ENCODE peak calls at places on chromosomes 13 and 19, in five cellular contexts. One of them, this sample, is unnamed.

GRCh38 chr13:49791214-49791752 is 1.2 kb downstream of the KPNA3 start:
- DNase-seq in CD4-positive, CD25-positive, alpha-beta regulatory T cell: no peak
- DNase-seq in A172: peak
- DNase-seq in SW 1271: no peak
- DNase-seq in activated T-helper 1 cell treated with Interleukin-2 at 50 U/mL for 16 hours: no peak
- DNase-seq in this sample: no peak

GRCh38 chr13:46288570-46289259 is 77.0 kb downstream of the LRRC63 start:
- DNase-seq in CD4-positive, CD25-positive, alpha-beta regulatory T cell: no peak
- DNase-seq in A172: peak
- DNase-seq in SW 1271: peak
- DNase-seq in activated T-helper 1 cell treated with Interleukin-2 at 50 U/mL for 16 hours: no peak
- DNase-seq in this sample: no peak

GRCh38 chr13:111117289-111117688 is 2.2 kb downstream of the ARHGEF7 start:
- DNase-seq in CD4-positive, CD25-positive, alpha-beta regulatory T cell: no peak
- DNase-seq in A172: no peak
- DNase-seq in SW 1271: no peak
- DNase-seq in activated T-helper 1 cell treated with Interleukin-2 at 50 U/mL for 16 hours: no peak
- DNase-seq in this sample: no peak

GRCh38 chr13:65965496-65965895 is 1264.6 kb downstream of the PCDH9 start:
- DNase-seq in CD4-positive, CD25-positive, alpha-beta regulatory T cell: no peak
- DNase-seq in A172: no peak
- DNase-seq in SW 1271: no peak
- DNase-seq in activated T-helper 1 cell treated with Interleukin-2 at 50 U/mL for 16 hours: no peak
- DNase-seq in this sample: no peak

GRCh38 chr13:33110713-33111413 is 94.6 kb downstream of the KL start:
- DNase-seq in CD4-positive, CD25-positive, alpha-beta regulatory T cell: no peak
- DNase-seq in A172: no peak
- DNase-seq in SW 1271: no peak
- DNase-seq in activated T-helper 1 cell treated with Interleukin-2 at 50 U/mL for 16 hours: no peak
- DNase-seq in this sample: no peak

GRCh38 chr19:43797556-43797955 is 4.7 kb downstream of the LYPD5 start:
- DNase-seq in CD4-positive, CD25-positive, alpha-beta regulatory T cell: no peak
- DNase-seq in A172: no peak
- DNase-seq in SW 1271: no peak
- DNase-seq in activated T-helper 1 cell treated with Interleukin-2 at 50 U/mL for 16 hours: no peak
- DNase-seq in this sample: no peak

GRCh38 chr19:23305555-23305954 is 55.4 kb upstream of the ZNF724 start:
- DNase-seq in CD4-positive, CD25-positive, alpha-beta regulatory T cell: no peak
- DNase-seq in A172: no peak
- DNase-seq in SW 1271: no peak
- DNase-seq in activated T-helper 1 cell treated with Interleukin-2 at 50 U/mL for 16 hours: no peak
- DNase-seq in this sample: no peak

GRCh38 chr19:4305253-4305612 is 835 bp downstream of the FSD1 start:
- DNase-seq in CD4-positive, CD25-positive, alpha-beta regulatory T cell: no peak
- DNase-seq in A172: no peak
- DNase-seq in SW 1271: no peak
- DNase-seq in activated T-helper 1 cell treated with Interleukin-2 at 50 U/mL for 16 hours: no peak
- DNase-seq in this sample: no peak

GRCh38 chr13:59906413-59907027 is 257.2 kb downstream of the DIAPH3 start:
- DNase-seq in CD4-positive, CD25-positive, alpha-beta regulatory T cell: no peak
- DNase-seq in A172: peak
- DNase-seq in SW 1271: peak
- DNase-seq in activated T-helper 1 cell treated with Interleukin-2 at 50 U/mL for 16 hours: no peak
- DNase-seq in this sample: no peak

GRCh38 chr13:72469932-72470331 is 257.5 kb downstream of the MZT1 start:
- DNase-seq in CD4-positive, CD25-positive, alpha-beta regulatory T cell: no peak
- DNase-seq in A172: no peak
- DNase-seq in SW 1271: no peak
- DNase-seq in activated T-helper 1 cell treated with Interleukin-2 at 50 U/mL for 16 hours: no peak
- DNase-seq in this sample: no peak

GRCh38 chr13:111968611-111969010 is 98.3 kb upstream of the SOX1 start:
- DNase-seq in CD4-positive, CD25-positive, alpha-beta regulatory T cell: no peak
- DNase-seq in A172: no peak
- DNase-seq in SW 1271: no peak
- DNase-seq in activated T-helper 1 cell treated with Interleukin-2 at 50 U/mL for 16 hours: no peak
- DNase-seq in this sample: no peak

GRCh38 chr13:106450991-106451390 is 84.5 kb downstream of the EFNB2 start:
- DNase-seq in CD4-positive, CD25-positive, alpha-beta regulatory T cell: no peak
- DNase-seq in A172: no peak
- DNase-seq in SW 1271: no peak
- DNase-seq in activated T-helper 1 cell treated with Interleukin-2 at 50 U/mL for 16 hours: no peak
- DNase-seq in this sample: no peak

GRCh38 chr13:25687622-25688225 is 315.9 kb downstream of the ATP8A2 start:
- DNase-seq in CD4-positive, CD25-positive, alpha-beta regulatory T cell: no peak
- DNase-seq in A172: peak
- DNase-seq in SW 1271: no peak
- DNase-seq in activated T-helper 1 cell treated with Interleukin-2 at 50 U/mL for 16 hours: no peak
- DNase-seq in this sample: no peak

GRCh38 chr19:12555456-12555930 is 4.2 kb upstream of the ZNF564 start:
- DNase-seq in CD4-positive, CD25-positive, alpha-beta regulatory T cell: no peak
- DNase-seq in A172: no peak
- DNase-seq in SW 1271: no peak
- DNase-seq in activated T-helper 1 cell treated with Interleukin-2 at 50 U/mL for 16 hours: no peak
- DNase-seq in this sample: no peak

This sample was measured in HS-27A.